ENCODE peak calls at places on chromosomes 7 and 10, in four cellular contexts. P is NCI-H187 treated with DMSO at 0.1 percent for 48 hours, U is C1 segment of cervical spinal cord, Y is neural crest cell. R is an unnamed sample.

GRCh38 chr7:140653319-140654108 is 12.9 kb upstream of the DENND2A start:
- DNase-seq in U (peak), P (peak), Y (peak), R (peak)

GRCh38 chr10:101968910-101969321 is 87.1 kb downstream of the ARMH3 start:
- DNase-seq in P (no peak), U (no peak), Y (no peak), R (no peak)

GRCh38 chr10:123562387-123562786 is 103.8 kb upstream of the GPR26 start:
- DNase-seq in U (no peak), P (no peak), Y (no peak), R (no peak)

GRCh38 chr7:42843209-42843800 is 68.6 kb downstream of the C7orf25 start:
- DNase-seq in U (no peak), P (no peak), Y (peak), R (no peak)

GRCh38 chr7:76198202-76198601 is 3.5 kb upstream of the SRRM3 start:
- DNase-seq in Y (no peak), U (no peak), P (no peak), R (no peak)

GRCh38 chr10:119679480-119679829 is 28.3 kb downstream of the BAG3 start:
- DNase-seq in Y (no peak), U (no peak), P (no peak), R (no peak)

GRCh38 chr7:8480466-8480865 is 47.1 kb downstream of the NXPH1 start:
- DNase-seq in Y (no peak), P (no peak), U (no peak), R (no peak)

GRCh38 chr10:71889388-71889987 is 38.4 kb upstream of the PSAP start:
- DNase-seq in U (no peak), Y (no peak), P (no peak), R (no peak)

GRCh38 chr10:71481746-71482410 is 85.2 kb downstream of the CDH23 start:
- DNase-seq in Y (no peak), U (no peak), P (no peak), R (no peak)

GRCh38 chr7:22723171-22723601 is 3.8 kb upstream of the IL6 start:
- DNase-seq in Y (no peak), U (peak), P (no peak), R (peak)

GRCh38 chr7:12025246-12025645 is 185.8 kb upstream of the TMEM106B start:
- DNase-seq in U (no peak), P (no peak), Y (no peak), R (no peak)

GRCh38 chr7:98165827-98166667 is 45.2 kb upstream of the BHLHA15 start:
- DNase-seq in U (no peak), Y (peak), P (no peak), R (peak)

GRCh38 chr7:137462847-137463246 is 119.3 kb upstream of the PTN start:
- DNase-seq in U (no peak), P (no peak), Y (no peak), R (no peak)

GRCh38 chr7:82039621-82040020 is 269.8 kb upstream of the HGF start:
- DNase-seq in U (no peak), Y (no peak), P (no peak), R (no peak)

GRCh38 chr7:86947956-86948355 is 111.5 kb downstream of the ELAPOR2 start:
- DNase-seq in U (no peak), Y (no peak), P (no peak), R (no peak)

GRCh38 chr10:17233534-17233933 is 5.5 kb downstream of the VIM start:
- DNase-seq in U (no peak), Y (no peak), P (no peak), R (no peak)

GRCh38 chr10:97184971-97185325 is 811 bp downstream of the SLIT1 start:
- DNase-seq in Y (no peak), P (no peak), U (no peak), R (no peak)

GRCh38 chr10:104308439-104308903 is 29.8 kb downstream of the ITPRIP start:
- DNase-seq in U (no peak), Y (no peak), P (no peak), R (no peak)

GRCh38 chr10:1364151-1364910 is 308.1 kb downstream of the WDR37 start:
- DNase-seq in Y (no peak), P (no peak), U (no peak), R (no peak)

GRCh38 chr10:3239920-3240909 is 67.6 kb upstream of the PITRM1 start:
- DNase-seq in U (no peak), P (no peak), Y (no peak), R (no peak)

GRCh38 chr7:118185163-118185860 is 1.3 kb downstream of the LSM8 start:
- DNase-seq in U (no peak), Y (no peak), P (no peak), R (no peak)

GRCh38 chr10:43257210-43258031 is 9.4 kb downstream of the RASGEF1A start:
- DNase-seq in Y (no peak), P (no peak), U (no peak), R (no peak)

GRCh38 chr7:147651601-147652000 is 939.0 kb upstream of the C7orf33 start:
- DNase-seq in Y (no peak), U (no peak), P (no peak), R (no peak)

GRCh38 chr10:70297224-70297623 is 13.4 kb upstream of the NPFFR1 start:
- DNase-seq in Y (no peak), P (no peak), U (no peak), R (no peak)